ENCODE peak calls at places on chromosomes 16 and 17, in seven cellular contexts. I is IMR-90, L is H9, X is mesenchymal stem cell, B is neuronal stem cell, F is mesendoderm, Z is H1. D is an unnamed sample.

GRCh38 chr17:80694085-80694991 is 149.7 kb downstream of the RPTOR start:
- DNase-seq in L (no peak), I (no peak), X (no peak), Z (no peak), B (no peak), F (no peak), D (no peak)

GRCh38 chr16:10228779-10229178 is 46.6 kb upstream of the GRIN2A start:
- DNase-seq in I (no peak), Z (no peak), B (no peak), X (no peak), L (no peak), F (no peak), D (no peak)

GRCh38 chr16:85490971-85491771 is 122.0 kb upstream of the GSE1 start:
- DNase-seq in I (no peak), L (peak), B (no peak), Z (no peak), X (no peak), F (peak), D (peak)

GRCh38 chr16:74667215-74667765 is 613 bp upstream of the RFWD3 start:
- DNase-seq in X (peak), Z (no peak), B (peak), L (peak), F (peak), I (peak), D (no peak)

GRCh38 chr16:4379001-4379688 is 7.5 kb downstream of the VASN start:
- DNase-seq in L (no peak), B (no peak), I (no peak), X (no peak), F (no peak), Z (no peak), D (no peak)

GRCh38 chr16:3954411-3954921 is 74.0 kb upstream of the CREBBP start:
- DNase-seq in L (no peak), B (no peak), F (no peak), X (no peak), I (peak), Z (no peak), D (no peak)

GRCh38 chr17:78862073-78863023 is 21.7 kb upstream of the USP36 start:
- DNase-seq in L (no peak), X (peak), B (no peak), I (peak), Z (no peak), F (peak), D (peak)

GRCh38 chr17:65398036-65398787 is 163.2 kb downstream of the AXIN2 start:
- DNase-seq in L (no peak), X (no peak), I (no peak), Z (no peak), F (no peak), B (no peak), D (no peak)

GRCh38 chr17:17469358-17469757 is 7.4 kb upstream of the MED9 start:
- DNase-seq in B (no peak), I (no peak), X (no peak), Z (no peak), F (no peak), L (no peak), D (no peak)

GRCh38 chr16:51624083-51624775 is 473.2 kb upstream of the SALL1 start:
- DNase-seq in F (no peak), B (no peak), X (peak), I (no peak), Z (no peak), L (no peak), D (no peak)

GRCh38 chr17:3693829-3694231 is 2.1 kb downstream of the P2RX5 start:
- DNase-seq in F (no peak), L (no peak), X (no peak), Z (no peak), I (no peak), B (no peak), D (no peak)

GRCh38 chr17:50266384-50267073 is 7.7 kb upstream of the TMEM92 start:
- DNase-seq in B (no peak), Z (no peak), I (peak), L (peak), X (peak), F (no peak), D (no peak)

GRCh38 chr17:65750678-65751077 is 189.2 kb upstream of the AXIN2 start:
- DNase-seq in X (peak), L (no peak), I (peak), Z (no peak), F (no peak), B (no peak), D (peak)

DNA sequence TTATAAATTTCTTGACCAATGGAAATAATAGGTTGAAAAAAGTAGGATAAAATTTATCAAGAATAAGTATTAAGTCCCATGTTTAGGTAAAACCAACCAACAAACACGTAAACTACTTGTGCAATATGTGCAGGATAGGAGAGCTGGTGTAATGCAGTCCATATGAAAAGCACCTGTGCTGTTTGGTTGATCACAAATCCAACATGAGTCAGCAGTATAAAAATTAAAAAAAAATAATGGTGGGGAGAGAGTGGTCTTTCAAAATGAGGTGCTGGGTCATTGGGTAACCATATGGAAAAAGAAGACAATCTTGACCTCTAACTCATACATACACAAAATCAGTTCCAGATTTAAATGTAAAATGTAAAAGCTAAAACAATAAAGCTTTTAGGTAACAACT is 181.8 kb downstream of the HS3ST3B1 start:
- DNase-seq in X (no peak), Z (no peak), I (no peak), B (no peak), F (no peak), L (no peak), D (no peak)
- H4K8ac ChIP-seq in X (no peak), Z (no peak), I (no peak), B (no peak), F (no peak), L (no peak), D (no peak)

GRCh38 chr17:72182256-72182890 is 61.6 kb downstream of the SOX9 start:
- DNase-seq in B (no peak), I (no peak), L (peak), X (no peak), Z (no peak), F (peak), D (no peak)
- H3K4ac ChIP-seq in B (no peak), I (no peak), L (no peak), X (no peak), Z (no peak), F (no peak), D (no peak)

DNA sequence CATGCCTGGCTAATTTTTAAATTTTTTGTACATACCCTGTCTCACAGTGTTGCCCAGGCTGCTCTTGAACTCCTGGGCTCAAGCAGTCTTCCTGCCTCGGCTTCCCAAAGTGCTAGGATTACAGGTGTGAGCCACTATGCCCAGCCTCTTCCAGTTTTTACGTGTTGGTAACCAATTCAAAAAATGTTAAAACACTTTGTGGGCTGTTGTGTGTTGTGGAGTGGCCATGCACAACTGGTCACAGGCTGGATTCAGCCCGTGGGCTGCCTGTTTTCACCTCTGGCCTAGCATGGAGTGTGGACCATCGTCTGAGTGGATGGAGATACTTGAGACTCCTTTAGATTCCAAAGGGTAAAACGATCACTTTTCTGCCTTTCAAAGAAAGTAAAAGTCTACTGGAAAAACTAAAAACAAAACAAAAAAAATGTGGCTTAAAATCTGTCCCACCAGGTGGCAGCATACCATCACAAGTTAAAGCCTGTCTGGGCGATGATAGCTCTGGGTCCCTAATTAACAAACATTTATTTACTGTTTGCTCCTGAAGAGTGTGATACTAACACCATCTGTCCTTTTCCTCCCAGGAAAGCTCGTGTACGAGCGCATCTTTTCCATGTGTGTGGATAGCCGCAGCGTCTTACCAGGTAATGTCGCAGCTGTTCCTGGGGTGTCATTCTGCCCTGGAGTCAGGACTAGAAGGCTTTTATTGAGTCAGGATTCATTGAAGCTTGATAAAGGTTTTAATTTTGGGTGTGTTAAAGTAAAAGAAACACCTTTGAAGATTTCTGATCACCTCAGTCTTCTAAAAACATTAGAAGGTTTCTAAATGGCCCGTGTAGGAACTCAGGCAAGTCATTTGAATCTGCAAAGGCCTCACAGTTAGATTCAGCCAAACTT is 45.8 kb downstream of the VPS35L start:
- DNase-seq in Z (no peak), L (no peak), X (peak), B (peak), F (peak), I (peak), D (peak)
- H2AK5ac ChIP-seq in Z (no peak), L (no peak), X (no peak), B (no peak), F (no peak), I (no peak), D (no peak)

DNA sequence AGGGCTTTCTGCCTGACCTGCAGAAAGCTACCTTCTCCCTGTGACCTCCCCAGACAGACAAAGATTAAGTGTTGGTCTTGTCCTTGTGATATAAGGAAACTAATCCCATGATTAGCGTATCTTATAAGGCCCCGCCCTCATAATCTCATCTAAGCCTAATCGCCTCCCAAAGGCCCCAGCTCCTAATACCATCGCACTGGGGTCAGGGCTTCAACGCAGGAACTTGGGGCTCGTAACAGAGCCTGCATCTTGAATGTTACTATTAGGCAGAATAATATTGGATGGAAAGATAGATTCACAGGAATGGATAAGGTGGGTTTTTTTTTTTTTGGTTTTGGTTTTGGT is 78.8 kb downstream of the C16orf95 start:
- DNase-seq in X (no peak), F (no peak), Z (no peak), L (no peak), B (no peak), I (no peak), D (no peak)
- H4K8ac ChIP-seq in X (no peak), F (no peak), Z (no peak), L (no peak), B (no peak), I (no peak), D (no peak)

DNA sequence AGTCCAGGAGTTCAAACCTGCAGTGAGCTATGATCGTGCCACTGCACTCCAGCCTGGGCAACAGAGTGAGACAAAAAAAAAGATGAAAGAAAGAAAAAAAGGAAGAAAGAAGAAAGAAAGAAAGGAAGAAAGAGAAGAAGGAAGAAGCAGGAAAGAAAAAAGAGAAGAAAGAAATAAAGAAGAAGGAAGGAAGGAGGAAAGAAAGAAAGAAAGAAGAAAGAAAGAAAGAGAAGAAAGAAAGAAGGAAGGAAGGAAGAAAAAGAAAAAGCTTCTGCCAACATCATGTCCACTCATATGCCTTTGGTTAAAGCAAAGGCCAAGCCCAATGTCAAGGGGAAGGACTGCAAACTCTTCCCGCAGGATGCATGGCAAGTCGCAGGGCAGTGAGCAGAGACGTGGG is 143.2 kb downstream of the IRX3 start:
- DNase-seq in X (no peak), I (no peak), B (no peak), Z (no peak), F (no peak), L (no peak), D (no peak)
- H3K4ac ChIP-seq in X (no peak), I (no peak), B (no peak), Z (no peak), F (no peak), L (no peak), D (no peak)

GRCh38 chr17:20960871-20961270 is 81.9 kb downstream of the USP22 start:
- DNase-seq in X (no peak), I (no peak), B (no peak), L (no peak), F (no peak), Z (no peak), D (peak)
- H2AK5ac ChIP-seq in X (no peak), I (no peak), B (no peak), L (no peak), F (no peak), Z (no peak), D (peak)

D was measured in trophoblast cell.